ENCODE peak calls at places on chromosomes 6 and 20, in seven cellular contexts. One of them, this sample, is unnamed.

GRCh38 chr6:157547112-157547511 is 166.1 kb downstream of the ZDHHC14 start:
- DNase-seq in NB4: no peak
- DNase-seq in kidney: no peak
- DNase-seq in dorsolateral prefrontal cortex: no peak
- DNase-seq in cardiac muscle cell: no peak
- DNase-seq in fibroblast of mammary gland: no peak
- DNase-seq in astrocyte of the spinal cord: no peak
- DNase-seq in this sample: no peak

GRCh38 chr6:10170816-10171215 is 244.1 kb downstream of the TFAP2A start:
- DNase-seq in astrocyte of the spinal cord: no peak
- DNase-seq in fibroblast of mammary gland: no peak
- DNase-seq in cardiac muscle cell: no peak
- DNase-seq in dorsolateral prefrontal cortex: no peak
- DNase-seq in NB4: no peak
- DNase-seq in kidney: no peak
- DNase-seq in this sample: no peak

GRCh38 chr6:166330612-166331011 is 11.7 kb downstream of the SFT2D1 start:
- DNase-seq in cardiac muscle cell: peak
- DNase-seq in kidney: no peak
- DNase-seq in dorsolateral prefrontal cortex: peak
- DNase-seq in NB4: no peak
- DNase-seq in astrocyte of the spinal cord: peak
- DNase-seq in fibroblast of mammary gland: peak
- DNase-seq in this sample: no peak

GRCh38 chr6:36766649-36766945 is 69.0 kb downstream of the RAB44 start:
- DNase-seq in cardiac muscle cell: no peak
- DNase-seq in kidney: no peak
- DNase-seq in astrocyte of the spinal cord: no peak
- DNase-seq in dorsolateral prefrontal cortex: no peak
- DNase-seq in NB4: no peak
- DNase-seq in fibroblast of mammary gland: no peak
- DNase-seq in this sample: no peak

GRCh38 chr6:134065706-134066105 is 13.3 kb upstream of the SLC2A12 start:
- DNase-seq in fibroblast of mammary gland: peak
- DNase-seq in NB4: peak
- DNase-seq in astrocyte of the spinal cord: no peak
- DNase-seq in cardiac muscle cell: peak
- DNase-seq in kidney: no peak
- DNase-seq in dorsolateral prefrontal cortex: no peak
- DNase-seq in this sample: no peak

GRCh38 chr6:128763599-128764300 is 119.2 kb upstream of the LAMA2 start:
- DNase-seq in astrocyte of the spinal cord: no peak
- DNase-seq in NB4: no peak
- DNase-seq in fibroblast of mammary gland: no peak
- DNase-seq in cardiac muscle cell: no peak
- DNase-seq in dorsolateral prefrontal cortex: no peak
- DNase-seq in kidney: no peak
- DNase-seq in this sample: no peak

GRCh38 chr6:40806479-40806878 is 219.3 kb upstream of the LRFN2 start:
- DNase-seq in cardiac muscle cell: no peak
- DNase-seq in kidney: no peak
- DNase-seq in fibroblast of mammary gland: no peak
- DNase-seq in astrocyte of the spinal cord: no peak
- DNase-seq in NB4: no peak
- DNase-seq in dorsolateral prefrontal cortex: no peak
- DNase-seq in this sample: no peak

GRCh38 chr20:53077373-53078205 is 105.4 kb downstream of the TSHZ2 start:
- DNase-seq in kidney: no peak
- DNase-seq in fibroblast of mammary gland: peak
- DNase-seq in astrocyte of the spinal cord: peak
- DNase-seq in NB4: no peak
- DNase-seq in cardiac muscle cell: peak
- DNase-seq in dorsolateral prefrontal cortex: no peak
- DNase-seq in this sample: no peak

GRCh38 chr6:162706236-162706635 is 21.3 kb downstream of the PRKN start:
- DNase-seq in dorsolateral prefrontal cortex: peak
- DNase-seq in kidney: peak
- DNase-seq in cardiac muscle cell: peak
- DNase-seq in NB4: no peak
- DNase-seq in fibroblast of mammary gland: peak
- DNase-seq in astrocyte of the spinal cord: no peak
- DNase-seq in this sample: no peak

GRCh38 chr6:151387581-151387980 is 3.8 kb downstream of the ZBTB2 start:
- DNase-seq in astrocyte of the spinal cord: peak
- DNase-seq in kidney: no peak
- DNase-seq in cardiac muscle cell: peak
- DNase-seq in NB4: no peak
- DNase-seq in dorsolateral prefrontal cortex: no peak
- DNase-seq in fibroblast of mammary gland: peak
- DNase-seq in this sample: no peak

GRCh38 chr20:23049201-23049932 is at the start of gene THBD:
- DNase-seq in fibroblast of mammary gland: peak
- DNase-seq in astrocyte of the spinal cord: peak
- DNase-seq in kidney: peak
- DNase-seq in dorsolateral prefrontal cortex: no peak
- DNase-seq in NB4: peak
- DNase-seq in cardiac muscle cell: peak
- DNase-seq in this sample: no peak

GRCh38 chr6:127641905-127642304 is 64.9 kb downstream of the C6orf58 start:
- DNase-seq in fibroblast of mammary gland: peak
- DNase-seq in NB4: peak
- DNase-seq in astrocyte of the spinal cord: peak
- DNase-seq in kidney: no peak
- DNase-seq in cardiac muscle cell: peak
- DNase-seq in dorsolateral prefrontal cortex: no peak
- DNase-seq in this sample: peak

GRCh38 chr6:105993341-105993740 is 92.8 kb upstream of the PRDM1 start:
- DNase-seq in cardiac muscle cell: no peak
- DNase-seq in NB4: no peak
- DNase-seq in fibroblast of mammary gland: no peak
- DNase-seq in dorsolateral prefrontal cortex: no peak
- DNase-seq in astrocyte of the spinal cord: peak
- DNase-seq in kidney: no peak
- DNase-seq in this sample: no peak

GRCh38 chr6:119440953-119441352 is 91.4 kb upstream of the MAN1A1 start:
- DNase-seq in fibroblast of mammary gland: no peak
- DNase-seq in kidney: peak
- DNase-seq in NB4: no peak
- DNase-seq in dorsolateral prefrontal cortex: no peak
- DNase-seq in astrocyte of the spinal cord: no peak
- DNase-seq in cardiac muscle cell: no peak
- DNase-seq in this sample: no peak

GRCh38 chr20:50673146-50673830 is 18.1 kb downstream of the RIPOR3 start:
- DNase-seq in cardiac muscle cell: peak
- DNase-seq in dorsolateral prefrontal cortex: no peak
- DNase-seq in NB4: no peak
- DNase-seq in fibroblast of mammary gland: peak
- DNase-seq in kidney: peak
- DNase-seq in astrocyte of the spinal cord: no peak
- DNase-seq in this sample: no peak
- TF ChIP-seq CTCF in cardiac muscle cell: no peak
- TF ChIP-seq CTCF in dorsolateral prefrontal cortex: no peak
- TF ChIP-seq CTCF in NB4: no peak
- TF ChIP-seq CTCF in fibroblast of mammary gland: no peak
- TF ChIP-seq CTCF in kidney: no peak
- TF ChIP-seq CTCF in astrocyte of the spinal cord: no peak
- TF ChIP-seq CTCF in this sample: no peak

DNA sequence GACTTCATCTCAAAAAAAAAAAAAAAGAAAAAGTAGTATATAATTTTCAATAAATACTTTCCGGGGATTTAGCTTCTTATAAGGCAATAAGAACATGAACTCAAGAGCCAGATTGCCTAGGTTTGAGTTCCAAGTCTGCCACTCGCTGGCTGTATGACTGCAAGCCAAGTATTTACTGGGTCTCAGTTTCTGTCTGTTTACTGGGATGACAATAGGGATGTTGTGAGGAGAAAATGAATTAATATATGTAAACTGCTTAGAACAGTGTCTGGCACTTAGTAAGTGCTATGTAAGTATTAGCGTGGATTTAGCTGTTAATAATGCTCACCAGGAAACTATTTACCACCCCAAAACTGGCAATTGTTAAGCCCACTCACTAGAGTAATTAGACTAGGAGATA is 26.9 kb upstream of the DST start:
- DNase-seq in fibroblast of mammary gland: no peak
- DNase-seq in astrocyte of the spinal cord: no peak
- DNase-seq in NB4: no peak
- DNase-seq in cardiac muscle cell: no peak
- DNase-seq in kidney: no peak
- DNase-seq in dorsolateral prefrontal cortex: no peak
- DNase-seq in this sample: no peak
- H3K4me3 ChIP-seq in fibroblast of mammary gland: no peak
- H3K4me3 ChIP-seq in astrocyte of the spinal cord: no peak
- H3K4me3 ChIP-seq in NB4: no peak
- H3K4me3 ChIP-seq in cardiac muscle cell: no peak
- H3K4me3 ChIP-seq in kidney: peak
- H3K4me3 ChIP-seq in dorsolateral prefrontal cortex: no peak
- H3K4me3 ChIP-seq in this sample: no peak

GRCh38 chr6:62626661-62627060 is 340.6 kb upstream of the KHDRBS2 start:
- DNase-seq in cardiac muscle cell: no peak
- DNase-seq in kidney: no peak
- DNase-seq in astrocyte of the spinal cord: no peak
- DNase-seq in fibroblast of mammary gland: no peak
- DNase-seq in dorsolateral prefrontal cortex: no peak
- DNase-seq in NB4: no peak
- DNase-seq in this sample: no peak

DNA sequence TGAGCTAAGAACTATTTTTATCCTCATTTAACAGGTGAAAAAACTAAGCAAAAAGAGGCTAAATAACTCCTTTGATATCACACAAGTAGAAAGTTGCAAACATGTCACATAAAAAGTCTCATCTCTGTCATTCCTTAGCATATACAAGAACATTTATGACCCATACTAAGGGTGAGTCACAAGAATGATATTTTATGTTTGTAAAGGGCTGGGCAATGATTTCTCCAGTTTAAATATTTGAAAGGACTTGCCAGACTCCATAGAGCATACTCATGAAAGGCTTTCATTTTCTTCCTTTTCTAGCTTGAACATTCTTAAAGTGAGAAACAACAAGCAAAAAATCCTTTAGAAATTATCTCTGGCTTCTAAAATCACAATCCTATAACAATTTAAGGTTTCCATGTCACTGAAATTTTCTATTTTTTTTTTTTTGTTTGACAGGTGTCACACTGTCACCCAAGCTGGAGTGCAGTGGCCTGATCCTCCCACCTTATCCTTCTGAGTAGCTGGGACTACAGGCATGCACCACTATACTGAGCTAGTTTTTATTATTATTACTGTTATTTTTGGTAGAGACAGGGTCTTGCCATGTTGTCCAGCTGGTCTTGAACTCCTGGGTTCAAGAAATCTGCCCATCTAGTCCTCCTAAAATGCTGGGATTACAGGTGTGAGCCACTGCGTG is 338.0 kb upstream of the KHDRBS2 start:
- DNase-seq in NB4: no peak
- DNase-seq in fibroblast of mammary gland: no peak
- DNase-seq in cardiac muscle cell: no peak
- DNase-seq in astrocyte of the spinal cord: no peak
- DNase-seq in dorsolateral prefrontal cortex: no peak
- DNase-seq in kidney: no peak
- DNase-seq in this sample: no peak
- TF ChIP-seq CTCF in NB4: no peak
- TF ChIP-seq CTCF in fibroblast of mammary gland: no peak
- TF ChIP-seq CTCF in cardiac muscle cell: no peak
- TF ChIP-seq CTCF in astrocyte of the spinal cord: no peak
- TF ChIP-seq CTCF in dorsolateral prefrontal cortex: no peak
- TF ChIP-seq CTCF in kidney: no peak
- TF ChIP-seq CTCF in this sample: no peak

GRCh38 chr20:34750484-34750883 is 46.3 kb downstream of the TP53INP2 start:
- DNase-seq in dorsolateral prefrontal cortex: no peak
- DNase-seq in astrocyte of the spinal cord: no peak
- DNase-seq in NB4: no peak
- DNase-seq in fibroblast of mammary gland: no peak
- DNase-seq in kidney: no peak
- DNase-seq in cardiac muscle cell: no peak
- DNase-seq in this sample: no peak

GRCh38 chr20:34744340-34744739 is 40.2 kb downstream of the TP53INP2 start:
- DNase-seq in fibroblast of mammary gland: no peak
- DNase-seq in kidney: no peak
- DNase-seq in dorsolateral prefrontal cortex: no peak
- DNase-seq in cardiac muscle cell: no peak
- DNase-seq in NB4: no peak
- DNase-seq in astrocyte of the spinal cord: no peak
- DNase-seq in this sample: no peak

GRCh38 chr20:34743039-34743438 is 38.9 kb downstream of the TP53INP2 start:
- DNase-seq in NB4: no peak
- DNase-seq in fibroblast of mammary gland: no peak
- DNase-seq in cardiac muscle cell: no peak
- DNase-seq in kidney: no peak
- DNase-seq in astrocyte of the spinal cord: no peak
- DNase-seq in dorsolateral prefrontal cortex: no peak
- DNase-seq in this sample: no peak

GRCh38 chr20:34747479-34747878 is 43.3 kb downstream of the TP53INP2 start:
- DNase-seq in NB4: no peak
- DNase-seq in kidney: no peak
- DNase-seq in astrocyte of the spinal cord: no peak
- DNase-seq in fibroblast of mammary gland: no peak
- DNase-seq in dorsolateral prefrontal cortex: no peak
- DNase-seq in cardiac muscle cell: no peak
- DNase-seq in this sample: no peak

DNA sequence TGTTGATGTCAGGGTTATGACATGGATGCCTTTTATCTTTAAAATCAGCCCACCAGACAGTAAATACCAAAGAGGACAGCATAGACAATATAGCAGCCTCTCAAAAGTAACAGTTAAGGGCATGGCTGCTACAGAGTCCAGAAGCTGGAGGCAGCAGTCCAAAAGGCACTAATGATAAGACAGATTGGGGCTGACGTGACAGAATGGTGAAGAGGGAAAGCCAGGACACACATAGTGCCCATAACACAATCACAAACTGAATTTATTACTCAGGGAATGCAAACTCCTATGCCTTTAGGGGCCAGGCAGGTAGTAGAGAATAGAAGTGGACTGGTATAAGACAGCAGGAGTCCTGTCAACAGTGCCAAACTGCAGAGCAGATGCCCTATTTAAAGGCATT is 40.7 kb downstream of the TP53INP2 start:
- DNase-seq in astrocyte of the spinal cord: no peak
- DNase-seq in kidney: no peak
- DNase-seq in cardiac muscle cell: no peak
- DNase-seq in fibroblast of mammary gland: no peak
- DNase-seq in dorsolateral prefrontal cortex: no peak
- DNase-seq in NB4: no peak
- DNase-seq in this sample: no peak
- H3K4me3 ChIP-seq in astrocyte of the spinal cord: no peak
- H3K4me3 ChIP-seq in kidney: no peak
- H3K4me3 ChIP-seq in cardiac muscle cell: no peak
- H3K4me3 ChIP-seq in fibroblast of mammary gland: no peak
- H3K4me3 ChIP-seq in dorsolateral prefrontal cortex: no peak
- H3K4me3 ChIP-seq in NB4: no peak
- H3K4me3 ChIP-seq in this sample: no peak

DNA sequence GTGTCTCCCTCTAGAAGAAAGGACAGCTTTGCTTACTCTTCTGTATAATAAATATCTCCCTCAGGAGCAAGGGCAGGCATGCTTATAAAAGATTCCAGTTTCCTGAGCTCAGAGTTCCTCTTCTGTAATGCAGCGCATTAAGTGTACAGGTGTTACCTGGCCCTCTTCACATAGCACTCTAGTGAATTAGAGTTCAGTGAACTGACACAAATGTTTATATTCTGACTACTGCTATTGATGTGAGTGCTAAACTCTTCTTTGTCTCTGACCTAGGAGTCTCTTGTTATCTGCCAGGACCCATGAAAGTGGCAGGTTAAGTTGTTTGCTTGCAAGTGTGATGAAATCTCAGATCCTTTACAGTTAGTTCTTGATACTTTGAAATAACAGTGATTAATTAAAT is 33.5 kb downstream of the CYB5R4 start:
- DNase-seq in cardiac muscle cell: no peak
- DNase-seq in fibroblast of mammary gland: no peak
- DNase-seq in NB4: no peak
- DNase-seq in dorsolateral prefrontal cortex: no peak
- DNase-seq in astrocyte of the spinal cord: no peak
- DNase-seq in kidney: no peak
- DNase-seq in this sample: no peak
- TF ChIP-seq CTCF in cardiac muscle cell: no peak
- TF ChIP-seq CTCF in fibroblast of mammary gland: no peak
- TF ChIP-seq CTCF in NB4: no peak
- TF ChIP-seq CTCF in dorsolateral prefrontal cortex: no peak
- TF ChIP-seq CTCF in astrocyte of the spinal cord: no peak
- TF ChIP-seq CTCF in kidney: no peak
- TF ChIP-seq CTCF in this sample: no peak